ENCODE peak calls at places on chromosomes 12 and 14, in nine cellular contexts. Y, Z, D, I, C, H, S, P and V are unnamed samples.

GRCh38 chr12:57126561-57126960 is 1.7 kb upstream of the LRP1 start:
- DNase-seq in S (no peak), Z (no peak), H (no peak), P (no peak), Y (no peak), D (no peak), C (no peak), I (no peak), V (no peak)

GRCh38 chr12:111221296-111222026 is 147.4 kb downstream of the PHETA1 start:
- DNase-seq in I (no peak), S (no peak), P (no peak), Z (no peak), H (no peak), Y (no peak), D (no peak), C (no peak), V (peak; percentile 59)

GRCh38 chr14:102249041-102249440 is 55.9 kb downstream of the MOK start:
- DNase-seq in H (no peak), P (no peak), S (no peak), Z (no peak), D (no peak), Y (no peak), C (peak; percentile 69), I (no peak), V (no peak)

GRCh38 chr12:55721601-55722213 is 1.5 kb downstream of the RDH5 start:
- DNase-seq in P (peak; percentile 52), I (no peak), C (no peak), Z (no peak), H (no peak), Y (no peak), D (no peak), S (no peak), V (no peak)

GRCh38 chr12:108633534-108634224 is at the start of gene SELPLG:
- DNase-seq in Y (no peak), Z (peak; percentile 75), P (peak; percentile 27), I (no peak), H (peak; percentile 81), C (no peak), S (no peak), D (peak; percentile 67), V (peak; percentile 97)

GRCh38 chr14:98966465-98967162 is 305.4 kb downstream of the BCL11B start:
- DNase-seq in H (no peak), C (no peak), S (no peak), Z (no peak), I (peak; percentile 20), Y (no peak), D (no peak), P (no peak), V (no peak)

GRCh38 chr14:69501362-69501964 is 16.9 kb downstream of the PLEKHD1 start:
- DNase-seq in Z (peak; percentile 88), Y (no peak), D (no peak), C (no peak), S (no peak), H (no peak), I (no peak), P (no peak), V (no peak)

GRCh38 chr14:55127491-55127951 is 1.5 kb upstream of the LGALS3 start:
- DNase-seq in Y (no peak), S (no peak), D (no peak), Z (no peak), C (peak; percentile 70), I (no peak), H (no peak), P (peak; percentile 95), V (no peak)

GRCh38 chr14:28807518-28807917 is 40.9 kb downstream of the FOXG1 start:
- DNase-seq in P (no peak), I (peak; percentile 13), Y (no peak), D (no peak), S (no peak), Z (no peak), H (no peak), C (no peak), V (no peak)

GRCh38 chr12:18072723-18073122 is 17.3 kb downstream of the RERGL start:
- DNase-seq in Z (no peak), P (no peak), Y (no peak), H (no peak), C (no peak), D (no peak), S (no peak), I (no peak), V (no peak)

GRCh38 chr12:57740656-57741412 is 2.3 kb upstream of the AGAP2 start:
- DNase-seq in Y (no peak), S (no peak), Z (no peak), C (no peak), D (no peak), P (no peak), H (peak; percentile 71), I (no peak), V (peak; percentile 84)

GRCh38 chr12:76921072-76921471 is 42.3 kb upstream of the CSRP2 start:
- DNase-seq in I (no peak), H (no peak), D (no peak), S (no peak), Z (no peak), Y (no peak), C (no peak), P (no peak), V (no peak)

GRCh38 chr12:47184813-47185212 is 105.1 kb upstream of the AMIGO2 start:
- DNase-seq in Y (no peak), H (no peak), C (no peak), Z (peak; percentile 91), P (no peak), S (no peak), D (no peak), I (peak; percentile 96), V (no peak)

GRCh38 chr12:57756406-57757341 is 1.8 kb downstream of the MARCHF9 start:
- DNase-seq in S (no peak), H (peak; percentile 58), D (no peak), Z (peak; percentile 42), P (peak; percentile 71), I (peak; percentile 60), C (no peak), Y (peak; percentile 78), V (peak; percentile 67)

GRCh38 chr14:105474478-105475268 is at the start of gene CRIP2:
- DNase-seq in Z (peak; percentile 66), C (peak; percentile 84), Y (peak; percentile 73), D (no peak), P (peak; percentile 68), I (peak; percentile 53), S (no peak), H (peak; percentile 52), V (no peak)

GRCh38 chr12:105357162-105357691 is 26.7 kb downstream of the C12orf75 start:
- DNase-seq in Z (no peak), H (no peak), I (peak; percentile 25), C (no peak), P (peak; percentile 29), S (no peak), Y (no peak), D (no peak), V (no peak)

GRCh38 chr12:25052191-25053020 is 103.5 kb upstream of the BCAT1 start:
- DNase-seq in D (no peak), C (no peak), H (peak; percentile 13), Y (no peak), P (peak; percentile 17), I (peak; percentile 11), S (no peak), Z (no peak), V (peak; percentile 78)

GRCh38 chr12:52949413-52950331 is 754 bp downstream of the KRT18 start:
- DNase-seq in P (peak; percentile 59), S (peak; percentile 94), Y (no peak), C (peak; percentile 93), I (peak; percentile 94), D (no peak), Z (peak; percentile 75), H (no peak), V (peak; percentile 8)

GRCh38 chr14:40762177-40762576 is 844.5 kb upstream of the LRFN5 start:
- DNase-seq in H (no peak), Z (no peak), C (no peak), I (no peak), Y (no peak), P (no peak), S (no peak), D (no peak), V (no peak)

GRCh38 chr14:103317251-103317650 is 16.8 kb upstream of the EIF5 start:
- DNase-seq in Z (no peak), Y (no peak), D (no peak), I (no peak), S (no peak), P (no peak), C (no peak), H (no peak), V (peak; percentile 59)

GRCh38 chr14:30165255-30165654 is 237.6 kb upstream of the PRKD1 start:
- DNase-seq in I (no peak), S (no peak), Z (no peak), C (no peak), H (no peak), Y (no peak), P (no peak), D (no peak), V (no peak)

GRCh38 chr14:23061995-23062394 is 4.7 kb upstream of the CDH24 start:
- DNase-seq in I (peak; percentile 93), P (peak; percentile 95), Y (no peak), D (no peak), Z (peak; percentile 71), S (peak; percentile 93), H (no peak), C (peak; percentile 69), V (no peak)

GRCh38 chr14:102659797-102660196 is 67.3 kb downstream of the RCOR1 start:
- DNase-seq in P (no peak), C (no peak), Z (no peak), H (no peak), I (peak; percentile 52), D (no peak), S (no peak), Y (no peak), V (no peak)

GRCh38 chr12:58529897-58530296 is 390.4 kb downstream of the LRIG3 start:
- DNase-seq in H (no peak), P (peak; percentile 16), Y (no peak), Z (no peak), S (peak; percentile 84), C (no peak), D (no peak), I (peak; percentile 88), V (no peak)

GRCh38 chr14:71694888-71695505 is 237.2 kb upstream of the RGS6 start:
- DNase-seq in D (no peak), P (no peak), H (no peak), Z (no peak), Y (no peak), S (no peak), C (no peak), I (no peak), V (no peak)

GRCh38 chr12:123260081-123260480 is 11.6 kb downstream of the CDK2AP1 start:
- DNase-seq in Z (no peak), D (no peak), Y (no peak), P (no peak), S (no peak), H (no peak), I (peak; percentile 57), C (no peak), V (no peak)

GRCh38 chr12:13347241-13348043 is 150.9 kb downstream of the EMP1 start:
- DNase-seq in I (peak; percentile 72), S (peak; percentile 76), P (no peak), C (no peak), D (no peak), H (no peak), Z (no peak), Y (no peak), V (no peak)

GRCh38 chr14:63180017-63180416 is 24.2 kb upstream of the RHOJ start:
- DNase-seq in Z (no peak), Y (no peak), H (no peak), C (no peak), P (no peak), S (no peak), I (no peak), D (no peak), V (no peak)

GRCh38 chr14:61277784-61278183 is 3.4 kb downstream of the TMEM30B start:
- DNase-seq in I (no peak), P (no peak), Y (no peak), D (no peak), C (no peak), H (no peak), S (no peak), Z (no peak), V (no peak)

GRCh38 chr12:27781680-27782079 is 1.6 kb upstream of the MANSC4 start:
- DNase-seq in D (no peak), P (no peak), Z (no peak), I (no peak), S (no peak), C (no peak), Y (no peak), H (no peak), V (no peak)

GRCh38 chr14:60656755-60657608 is 7.7 kb upstream of the SIX1 start:
- DNase-seq in H (no peak), C (peak; percentile 29), Y (no peak), S (no peak), I (peak; percentile 66), D (no peak), P (peak; percentile 55), Z (peak; percentile 49), V (peak; percentile 49)